ENCODE peak calls at places on chromosome 1, in eight cellular contexts. I is activated B cell treated with CpG ODN at 0.5 μM for 24 hours; Y is GM10248; D is CD4-positive, alpha-beta T cell; U is stomach; B is NB4; L is left ventricle myocardium inferior; X is nephron progenitor cell. E is an unnamed sample.

GRCh38 chr1:35428360-35428759 is 128.8 kb downstream of the KIAA0319L start:
- DNase-seq in U (no peak), X (no peak), L (no peak), I (no peak), B (no peak), D (no peak), Y (no peak), E (no peak)

GRCh38 chr1:109084563-109085517 is 5.7 kb upstream of the TMEM167B start:
- DNase-seq in X (no peak), Y (no peak), B (peak; percentile 47), U (no peak), I (no peak), L (no peak), D (no peak), E (no peak)

GRCh38 chr1:48493970-48494769 is 22.2 kb upstream of the SPATA6 start:
- DNase-seq in Y (no peak), X (no peak), I (no peak), D (no peak), U (no peak), B (no peak), L (no peak), E (no peak)

GRCh38 chr1:170537798-170538503 is 6.0 kb downstream of the GORAB start:
- DNase-seq in X (no peak), B (no peak), D (no peak), Y (no peak), L (no peak), I (no peak), U (no peak), E (no peak)

GRCh38 chr1:31885851-31886250 is 52.3 kb downstream of the PTP4A2 start:
- DNase-seq in X (no peak), U (no peak), D (no peak), I (no peak), Y (no peak), B (no peak), L (no peak), E (no peak)

GRCh38 chr1:166874464-166874863 is 1.6 kb downstream of the TADA1 start:
- DNase-seq in X (no peak), I (no peak), Y (no peak), D (no peak), B (no peak), U (no peak), L (no peak), E (no peak)

GRCh38 chr1:33931115-33931475 is 67.2 kb downstream of the HMGB4 start:
- DNase-seq in D (no peak), U (no peak), I (no peak), B (no peak), L (no peak), Y (no peak), X (no peak), E (no peak)

GRCh38 chr1:65480684-65481405 is 60.4 kb downstream of the LEPR start:
- DNase-seq in U (no peak), Y (no peak), D (no peak), I (no peak), L (no peak), B (no peak), X (no peak), E (no peak)

GRCh38 chr1:199336745-199337640 is 690.5 kb upstream of the NR5A2 start:
- DNase-seq in U (no peak), X (no peak), B (no peak), D (no peak), L (no peak), Y (no peak), I (no peak), E (no peak)
- TF ChIP-seq CTCF in U (no peak), X (no peak), B (no peak), D (no peak), L (no peak), Y (no peak), I (no peak), E (no peak)

DNA sequence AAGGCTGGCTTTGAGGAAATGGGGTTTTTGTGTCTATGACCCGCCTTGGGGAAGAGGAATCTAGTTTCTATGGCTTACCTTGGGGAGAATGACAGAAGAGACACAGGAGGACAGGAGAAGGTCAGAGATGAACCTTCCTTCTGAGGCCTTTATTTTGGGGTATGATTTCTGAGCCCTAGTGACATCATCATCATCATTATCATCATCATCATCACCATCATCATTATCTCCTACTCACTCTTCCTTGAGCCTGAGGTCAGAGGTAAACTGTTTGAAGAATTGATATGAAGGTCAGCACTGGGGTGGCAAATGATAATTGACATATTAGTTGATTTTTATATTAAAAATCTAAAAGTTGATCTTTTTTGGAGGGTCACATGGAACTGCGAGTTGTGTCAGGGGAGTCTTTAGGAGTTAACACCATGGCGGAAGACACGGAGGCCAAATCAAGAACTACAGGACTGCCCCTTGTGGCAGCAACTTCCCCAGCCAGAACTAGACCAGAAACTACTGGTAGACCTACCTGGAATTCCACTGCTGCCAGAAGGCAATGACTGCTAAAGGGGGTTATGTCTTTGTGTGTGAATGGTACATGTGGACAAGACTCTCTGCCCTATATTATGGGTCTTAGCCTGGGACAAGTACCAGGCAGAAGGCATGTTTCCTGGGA is 49.8 kb upstream of the WLS start:
- DNase-seq in L (no peak), I (no peak), Y (no peak), B (peak; percentile 3), X (no peak), D (no peak), U (no peak), E (no peak)
- TF ChIP-seq CTCF in L (no peak), I (no peak), Y (no peak), B (no peak), X (no peak), D (no peak), U (no peak), E (no peak)

GRCh38 chr1:37919277-37919676 is 27.6 kb downstream of the INPP5B start:
- DNase-seq in D (no peak), U (no peak), L (no peak), Y (no peak), B (peak; percentile 61), X (no peak), I (no peak), E (peak; percentile 27)
- TF ChIP-seq CTCF in D (no peak), U (no peak), L (peak; percentile 32), Y (no peak), B (peak; percentile 48), X (peak; percentile 45), I (no peak), E (peak; percentile 43)

GRCh38 chr1:20983297-20983889 is 193.3 kb downstream of the EIF4G3 start:
- DNase-seq in D (no peak), X (no peak), Y (no peak), U (no peak), B (no peak), L (no peak), I (no peak), E (no peak)

GRCh38 chr1:20978413-20978812 is 191.3 kb upstream of the HP1BP3 start:
- DNase-seq in B (no peak), I (no peak), L (no peak), Y (no peak), U (no peak), X (no peak), D (no peak), E (no peak)

GRCh38 chr1:20980051-20980450 is 192.9 kb upstream of the HP1BP3 start:
- DNase-seq in L (no peak), I (no peak), X (no peak), Y (no peak), D (no peak), B (no peak), U (no peak), E (no peak)

DNA sequence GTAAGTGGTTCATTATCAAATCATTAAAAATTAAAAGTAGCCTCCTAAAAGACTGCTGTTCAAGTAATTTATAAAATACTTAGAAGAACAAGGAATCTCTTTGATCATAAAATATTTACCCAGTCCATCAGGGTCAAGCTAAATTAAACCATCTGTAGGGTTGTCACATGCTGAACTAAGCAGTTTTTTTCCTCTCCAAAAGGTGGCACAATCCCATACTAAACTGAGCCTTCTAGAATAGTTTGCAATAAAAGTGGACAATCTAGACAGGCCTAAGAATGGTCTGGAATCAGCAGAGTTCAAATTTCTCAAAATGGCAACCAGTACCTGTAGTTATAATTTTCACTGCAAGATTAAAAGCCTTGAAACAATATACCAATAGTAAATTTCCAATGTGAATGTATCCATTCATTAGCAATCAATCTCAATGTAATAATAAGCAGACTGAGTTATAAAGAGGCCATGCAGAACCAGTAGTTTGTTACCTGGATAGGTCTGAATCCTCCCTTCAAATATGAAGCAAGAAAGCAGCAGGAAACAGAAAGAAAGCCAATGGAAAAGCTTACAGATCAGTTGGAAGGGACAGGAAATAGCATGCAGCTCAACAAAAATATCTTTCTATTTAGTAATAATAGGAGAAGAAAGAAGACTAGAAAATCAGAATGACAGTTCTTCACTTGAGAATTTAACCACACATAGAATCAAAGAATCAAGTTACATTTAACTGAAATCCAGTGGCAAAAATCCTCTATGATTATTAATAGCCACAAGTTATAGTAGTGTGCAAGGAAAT is 194.6 kb downstream of the EIF4G3 start:
- DNase-seq in D (no peak), I (no peak), L (no peak), X (no peak), B (peak; percentile 31), U (no peak), Y (no peak), E (no peak)
- TF ChIP-seq CTCF in D (no peak), I (no peak), L (peak; percentile 53), X (no peak), B (no peak), U (peak; percentile 30), Y (peak; percentile 21), E (no peak)

GRCh38 chr1:78647238-78647637 is 2.4 kb upstream of the IFI44 start:
- DNase-seq in Y (no peak), X (no peak), I (no peak), B (no peak), D (no peak), L (no peak), U (no peak), E (no peak)
- TF ChIP-seq CTCF in Y (no peak), X (no peak), I (no peak), B (no peak), D (no peak), L (no peak), U (no peak), E (no peak)